ENCODE peak calls at places on chromosomes 16 and 17, in seven cellular contexts. G, S, P, X, J, B and O are unnamed samples. For H3K36me3, the result is how much of the 10 kb centered on the place peaks cover.

GRCh38 chr17:28747801-28748750 is 4.3 kb downstream of the TRAF4 start:
- DNase-seq in S (no peak), B (no peak), J (no peak), G (no peak), P (no peak), X (peak), O (no peak)

GRCh38 chr16:13118091-13118490 is 216.7 kb downstream of the SHISA9 start:
- DNase-seq in G (no peak), P (no peak), X (no peak), S (no peak), J (no peak), B (no peak), O (no peak)

GRCh38 chr17:81167638-81168037 is 1.6 kb upstream of the AATK start:
- DNase-seq in S (no peak), J (no peak), G (no peak), B (no peak), P (no peak), X (peak), O (no peak)

GRCh38 chr16:81492307-81492706 is 47.7 kb downstream of the CMIP start:
- DNase-seq in S (no peak), X (no peak), P (no peak), G (no peak), B (no peak), J (peak), O (no peak)

GRCh38 chr17:81481011-81481799 is 31.4 kb downstream of the ACTG1 start:
- DNase-seq in X (peak), J (peak), S (peak), B (peak), G (peak), P (no peak), O (peak)

GRCh38 chr17:69672924-69673323 is 258.4 kb downstream of the MAP2K6 start:
- DNase-seq in P (no peak), B (no peak), J (peak), S (no peak), X (no peak), G (no peak), O (no peak)

GRCh38 chr17:3710951-3711383 is 12.7 kb upstream of the HASPIN start:
- DNase-seq in J (peak), P (no peak), B (no peak), X (no peak), G (no peak), S (no peak), O (no peak)

GRCh38 chr17:82201498-82201910 is 11.1 kb downstream of the CCDC57 start:
- DNase-seq in J (no peak), G (no peak), X (peak), B (no peak), S (peak), P (no peak), O (no peak)

GRCh38 chr17:31746884-31747495 is 112.1 kb downstream of the COPRS start:
- DNase-seq in X (no peak), J (no peak), G (no peak), B (no peak), S (no peak), P (no peak), O (no peak)

GRCh38 chr17:70017112-70017511 is 57.9 kb upstream of the KCNJ16 start:
- DNase-seq in B (no peak), J (no peak), G (no peak), S (no peak), X (no peak), P (no peak), O (no peak)

GRCh38 chr16:72937916-72938315 is 110.0 kb downstream of the ZFHX3 start:
- DNase-seq in S (no peak), J (no peak), X (no peak), B (no peak), P (no peak), G (no peak), O (no peak)

GRCh38 chr17:46266656-46267544 is 28.0 kb upstream of the LRRC37A start:
- DNase-seq in P (peak), S (peak), G (peak), X (peak), B (peak), J (peak), O (peak)

GRCh38 chr17:78134899-78135385 is 4.4 kb downstream of the TMC8 start:
- DNase-seq in G (no peak), S (no peak), J (no peak), B (no peak), X (no peak), P (no peak), O (no peak)
- TF ChIP-seq POLR2A in G (no peak), S (no peak), J (no peak), B (no peak), X (no peak), P (no peak), O (no peak)

GRCh38 chr16:31061126-31061812 is 12.8 kb downstream of the ZNF668 start:
- DNase-seq in X (no peak), G (no peak), S (no peak), P (no peak), B (no peak), J (no peak), O (no peak)
- H3K36me3 ChIP-seq in X (under half), G (under half), S (under half), P (under half), B (under half), J (under half), O (under half)

DNA sequence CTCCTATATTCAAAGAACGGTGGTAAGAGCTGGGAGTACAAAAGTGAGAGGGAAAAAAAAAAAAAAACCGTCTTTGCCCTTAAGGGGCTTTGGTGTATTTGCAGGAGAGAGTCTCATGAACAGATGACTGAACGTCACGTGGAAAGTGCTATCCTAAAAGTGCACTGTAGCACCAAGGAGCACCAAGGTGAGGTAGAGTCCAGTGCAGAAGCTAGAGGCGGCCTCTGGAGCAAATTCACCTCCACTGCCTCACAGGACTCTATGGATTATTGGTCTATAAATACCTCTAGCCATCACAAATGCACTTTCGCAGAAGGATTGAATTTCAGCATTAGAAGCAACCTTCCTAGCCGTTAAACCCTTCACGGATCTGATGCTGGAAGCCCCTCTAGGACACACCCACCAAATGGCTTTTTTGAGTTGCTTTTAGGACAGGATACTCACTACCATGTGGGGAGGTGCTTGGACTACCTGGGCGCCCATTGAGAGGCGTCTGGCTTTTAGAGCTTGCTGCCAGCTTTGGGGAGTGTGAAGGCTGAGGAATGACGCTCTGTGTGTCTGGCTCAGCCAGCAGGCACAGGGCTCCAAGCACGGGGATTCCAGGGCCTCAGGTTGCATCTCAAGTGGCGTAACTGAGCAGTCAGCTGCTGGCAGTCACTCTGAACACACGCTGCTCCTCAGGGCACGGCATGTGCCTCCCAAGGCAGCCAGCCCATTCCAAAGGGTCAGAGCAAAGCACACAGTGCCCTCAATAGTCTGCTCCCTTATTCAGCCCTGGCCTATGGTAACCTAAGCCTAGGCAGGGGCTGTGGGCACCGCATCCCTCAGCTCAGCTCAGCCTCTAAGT is 52.7 kb downstream of the CDRT4 start:
- DNase-seq in X (peak), P (no peak), B (peak), S (no peak), J (no peak), G (no peak), O (no peak)
- TF ChIP-seq POLR2A in X (no peak), P (no peak), B (no peak), S (no peak), J (no peak), G (no peak), O (no peak)

GRCh38 chr17:50848039-50848438 is 12.7 kb downstream of the WFIKKN2 start:
- DNase-seq in X (no peak), J (no peak), P (no peak), S (no peak), G (no peak), B (no peak), O (no peak)

GRCh38 chr17:50847566-50847965 is 12.2 kb downstream of the WFIKKN2 start:
- DNase-seq in B (no peak), J (no peak), P (no peak), S (no peak), X (no peak), G (no peak), O (no peak)

GRCh38 chr17:50843150-50843905 is 7.9 kb downstream of the WFIKKN2 start:
- DNase-seq in J (no peak), X (peak), G (no peak), S (no peak), P (no peak), B (no peak), O (no peak)

GRCh38 chr17:50844117-50844700 is 8.8 kb downstream of the WFIKKN2 start:
- DNase-seq in S (no peak), B (no peak), J (no peak), P (no peak), X (no peak), G (no peak), O (no peak)

GRCh38 chr17:50845260-50846147 is 10.1 kb downstream of the WFIKKN2 start:
- DNase-seq in S (no peak), G (no peak), B (no peak), J (no peak), P (no peak), X (no peak), O (no peak)
- H3K36me3 ChIP-seq in S (under half), G (under half), B (under half), J (under half), P (under half), X (under half), O (under half)

GRCh38 chr17:54983260-54983659 is 14.7 kb downstream of the STXBP4 start:
- DNase-seq in S (no peak), B (no peak), G (no peak), J (no peak), P (no peak), X (no peak), O (no peak)

GRCh38 chr17:54977744-54978143 is 9.2 kb downstream of the STXBP4 start:
- DNase-seq in X (no peak), S (no peak), B (no peak), J (no peak), P (no peak), G (no peak), O (no peak)

GRCh38 chr17:54979657-54980056 is 11.1 kb downstream of the STXBP4 start:
- DNase-seq in X (no peak), J (no peak), P (no peak), B (no peak), S (no peak), G (no peak), O (no peak)

GRCh38 chr17:54980372-54980771 is 11.8 kb downstream of the STXBP4 start:
- DNase-seq in S (no peak), G (no peak), P (no peak), X (no peak), J (no peak), B (no peak), O (no peak)

GRCh38 chr17:54982399-54982798 is 13.8 kb downstream of the STXBP4 start:
- DNase-seq in S (no peak), B (peak), P (no peak), G (no peak), X (no peak), J (peak), O (no peak)
- TF ChIP-seq POLR2A in S (no peak), B (no peak), P (no peak), G (no peak), X (no peak), J (no peak), O (no peak)

DNA sequence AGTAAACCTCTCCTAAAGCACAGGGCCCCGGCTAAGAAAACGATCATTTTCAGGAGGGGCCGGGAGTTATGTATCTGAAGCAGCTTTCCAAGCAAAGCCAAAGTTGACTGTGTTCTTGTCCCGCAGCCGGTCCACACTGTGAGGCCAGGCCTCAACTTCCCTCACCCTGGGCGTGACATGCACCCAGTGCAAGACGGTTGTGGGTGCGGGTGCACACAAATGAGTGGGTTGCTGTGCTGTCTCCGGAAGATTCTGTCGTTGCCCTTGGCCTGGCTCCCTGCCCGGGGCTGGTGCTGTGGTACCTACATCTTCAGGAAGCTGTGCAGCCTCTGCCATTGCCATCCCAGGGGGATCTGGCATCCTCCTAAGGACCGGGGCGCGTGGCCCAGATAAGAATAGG is 16.6 kb downstream of the MLYCD start:
- DNase-seq in S (no peak), J (no peak), G (no peak), B (no peak), X (no peak), P (no peak), O (no peak)
- H3K36me3 ChIP-seq in S (half or more), J (under half), G (under half), B (under half), X (half or more), P (under half), O (half or more)

GRCh38 chr16:69424935-69425784 is 741 bp downstream of the CYB5B start:
- DNase-seq in S (no peak), J (no peak), P (no peak), B (no peak), X (no peak), G (no peak), O (no peak)

GRCh38 chr16:69428652-69429051 is 4.2 kb downstream of the CYB5B start:
- DNase-seq in S (no peak), B (no peak), G (no peak), X (no peak), P (no peak), J (no peak), O (no peak)

GRCh38 chr16:69419956-69420355 is 4.5 kb upstream of the CYB5B start:
- DNase-seq in S (no peak), X (no peak), G (no peak), B (no peak), P (no peak), J (no peak), O (no peak)

GRCh38 chr16:69423189-69423588 is 1.2 kb upstream of the CYB5B start:
- DNase-seq in P (no peak), S (no peak), B (no peak), X (no peak), J (no peak), G (no peak), O (no peak)

DNA sequence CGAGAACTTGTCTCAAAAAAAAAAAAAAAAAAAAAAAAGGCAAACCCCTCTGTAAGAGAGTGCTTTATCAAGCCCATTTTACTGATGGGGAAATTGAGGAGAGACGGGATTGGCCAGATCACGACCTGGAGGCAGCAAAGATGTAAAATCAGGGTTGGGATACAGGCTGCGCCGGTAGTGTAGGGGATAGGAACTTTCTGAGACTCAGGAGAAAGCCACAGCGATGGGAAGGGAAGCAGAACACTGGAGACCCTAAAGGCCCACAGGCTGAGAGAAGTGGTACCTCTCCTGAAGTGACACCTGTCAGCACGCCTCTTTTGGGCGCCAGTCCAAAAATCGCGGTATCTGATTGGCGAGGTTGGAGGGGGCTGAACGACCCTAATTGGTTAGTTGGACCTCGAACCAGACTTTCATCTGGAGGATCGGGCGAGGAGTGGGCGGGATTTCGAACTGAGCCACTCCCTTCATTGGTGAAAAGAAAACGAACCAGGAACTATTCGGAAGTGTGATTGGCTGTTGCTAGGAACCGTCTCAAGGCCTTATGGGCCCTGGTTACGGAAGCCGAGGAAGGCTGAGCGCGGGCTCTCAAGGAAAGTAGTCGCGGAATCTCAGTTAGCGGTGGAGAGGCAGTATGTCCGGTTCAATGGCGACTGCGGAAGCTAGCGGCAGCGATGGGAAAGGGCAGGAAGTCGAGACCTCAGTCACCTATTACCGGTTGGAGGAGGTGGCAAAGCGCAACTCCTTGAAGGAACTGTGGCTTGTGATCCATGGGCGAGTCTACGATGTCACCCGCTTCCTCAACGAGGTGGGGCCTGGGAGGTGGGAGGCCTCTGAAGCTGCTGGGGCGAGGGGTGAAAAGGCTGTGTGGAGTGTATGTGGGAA is at the start of gene CYB5B:
- DNase-seq in S (peak), J (peak), P (peak), G (peak), X (peak), B (peak), O (peak)
- TF ChIP-seq POLR2A in S (peak), J (peak), P (peak), G (peak), X (peak), B (no peak), O (peak)

DNA sequence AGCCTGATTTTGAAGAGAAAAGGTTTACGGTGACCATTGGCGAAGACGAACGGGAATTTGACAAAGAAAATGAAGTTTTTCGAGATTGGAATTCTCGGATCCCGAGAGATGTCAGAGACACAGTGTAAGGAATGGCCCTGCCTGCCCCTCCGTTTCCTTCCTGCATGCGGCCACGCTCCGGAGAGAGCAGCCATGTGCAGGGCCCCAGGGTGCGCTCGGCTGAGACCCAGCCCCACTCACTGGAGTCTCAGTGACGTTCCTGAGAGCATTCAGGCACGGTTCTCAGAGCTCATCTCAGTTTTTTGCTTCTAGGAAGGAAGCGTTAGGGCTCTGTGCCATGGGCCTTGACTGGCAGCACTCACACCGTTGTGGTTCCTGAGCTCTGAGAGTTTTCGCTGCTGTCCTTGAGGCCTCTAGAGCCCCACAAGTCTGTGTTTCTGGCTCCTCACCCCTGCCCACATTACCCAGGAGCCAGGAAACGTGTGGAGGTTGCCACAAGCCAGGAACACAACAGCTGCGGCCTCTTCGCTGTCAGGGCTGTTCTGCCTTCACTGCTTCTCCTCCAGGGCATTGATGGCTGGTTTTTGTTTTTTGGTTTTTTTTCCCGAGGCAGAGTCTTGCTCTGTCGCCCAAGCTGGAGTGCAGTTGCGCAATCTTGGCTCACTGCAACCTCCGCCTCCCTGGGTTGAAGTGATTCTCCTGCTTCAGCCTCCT is 29.8 kb downstream of the ZC3H18 start:
- DNase-seq in B (no peak), J (no peak), G (no peak), X (no peak), P (no peak), S (no peak), O (no peak)
- H3K36me3 ChIP-seq in B (under half), J (under half), G (under half), X (under half), P (half or more), S (under half), O (under half)

DNA sequence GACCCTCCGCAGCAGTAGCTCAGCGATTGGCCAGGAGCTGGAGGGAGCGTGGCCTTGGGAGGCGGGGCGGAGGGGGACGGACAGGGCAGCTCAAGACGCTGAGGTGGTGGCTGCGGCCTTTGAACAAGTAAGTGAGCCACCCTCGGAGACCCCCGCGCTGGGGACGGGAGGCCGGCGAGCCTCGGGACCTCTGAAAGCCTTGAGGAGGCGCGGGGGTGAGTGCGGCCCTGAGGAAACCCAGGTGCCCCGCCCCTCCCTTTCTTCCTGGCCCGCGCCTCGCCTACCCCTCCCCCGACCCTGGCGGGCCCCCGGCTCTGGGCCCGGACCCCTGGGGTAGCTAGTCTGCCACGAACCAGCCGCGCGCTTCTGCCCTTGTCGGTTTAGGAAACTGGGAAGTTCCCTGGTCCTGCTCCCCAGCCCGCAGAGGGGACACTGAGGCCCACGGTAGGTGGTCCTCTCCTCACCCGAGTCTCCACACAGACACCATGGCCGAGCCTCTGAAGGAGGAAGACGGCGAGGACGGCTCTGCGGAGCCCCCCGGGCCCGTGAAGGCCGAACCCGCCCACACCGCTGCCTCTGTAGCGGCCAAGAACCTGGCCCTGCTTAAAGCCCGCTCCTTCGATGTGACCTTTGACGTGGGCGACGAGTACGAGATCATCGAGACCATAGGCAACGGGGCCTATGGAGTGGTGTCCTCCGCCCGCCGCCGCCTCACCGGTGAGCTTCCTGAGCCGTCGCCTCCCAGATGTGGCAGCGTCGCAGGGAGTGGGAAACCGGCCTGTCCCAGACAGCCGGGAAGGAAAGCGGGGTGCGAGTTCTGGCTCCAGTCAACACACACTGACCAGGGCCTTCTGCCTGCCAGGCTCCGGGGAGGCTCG is at the start of gene MAPK7:
- DNase-seq in P (no peak), S (no peak), G (peak), B (no peak), X (peak), J (no peak), O (no peak)
- TF ChIP-seq POLR2A in P (no peak), S (no peak), G (no peak), B (no peak), X (no peak), J (no peak), O (peak)